ENCODE peak calls at places on chromosomes 7 and 10, in five cellular contexts. R is heart left ventricle, I is coronary artery, U is HFF-Myc, J is AG04450. B is an unnamed sample.

GRCh38 chr10:131087464-131088215 is 223.9 kb downstream of the TCERG1L start:
- DNase-seq in U (no peak), R (no peak), J (no peak), I (no peak), B (no peak)

GRCh38 chr10:100109670-100110069 is 28.0 kb upstream of the CPN1 start:
- DNase-seq in J (no peak), R (no peak), I (no peak), U (no peak), B (no peak)

GRCh38 chr10:20034732-20035131 is 218.5 kb downstream of the PLXDC2 start:
- DNase-seq in R (no peak), I (no peak), J (no peak), U (no peak), B (no peak)

GRCh38 chr7:100753750-100754149 is 20.4 kb downstream of the ZAN start:
- DNase-seq in I (no peak), J (no peak), U (no peak), R (no peak), B (no peak)

GRCh38 chr10:94035982-94036663 is 42.4 kb downstream of the PLCE1 start:
- DNase-seq in U (no peak), J (no peak), I (no peak), R (no peak), B (no peak)

GRCh38 chr7:31883761-31884164 is 186.4 kb downstream of the PDE1C start:
- DNase-seq in U (peak), J (no peak), R (no peak), I (no peak), B (no peak)

GRCh38 chr10:29631049-29631339 is 3.8 kb downstream of the SVIL start:
- DNase-seq in R (no peak), U (no peak), I (no peak), J (no peak), B (no peak)

GRCh38 chr10:75959209-75959608 is 527.8 kb downstream of the LRMDA start:
- DNase-seq in I (no peak), J (peak), U (peak), R (no peak), B (no peak)

GRCh38 chr10:88168171-88169036 is 305.0 kb downstream of the PTEN start:
- DNase-seq in J (no peak), U (no peak), I (no peak), R (no peak), B (no peak)

GRCh38 chr10:120996456-120997053 is 145.4 kb downstream of the WDR11 start:
- DNase-seq in U (no peak), R (no peak), J (no peak), I (no peak), B (no peak)

GRCh38 chr7:133572087-133572486 is 319.2 kb downstream of the EXOC4 start:
- DNase-seq in U (no peak), R (no peak), J (no peak), I (no peak), B (no peak)

GRCh38 chr10:71004176-71004575 is 115.8 kb upstream of the PCBD1 start:
- DNase-seq in J (no peak), R (no peak), I (no peak), U (no peak), B (no peak)

GRCh38 chr7:140375808-140376730 is 22.3 kb downstream of the SLC37A3 start:
- DNase-seq in I (no peak), U (no peak), R (no peak), J (no peak), B (no peak)

GRCh38 chr10:3660753-3661152 is 124.3 kb downstream of the KLF6 start:
- DNase-seq in U (no peak), R (no peak), J (no peak), I (no peak), B (no peak)

GRCh38 chr7:19963695-19964094 is 190.3 kb upstream of the TMEM196 start:
- DNase-seq in J (no peak), R (no peak), U (no peak), I (no peak), B (no peak)

GRCh38 chr10:132987671-132988571 is 45.6 kb upstream of the CFAP46 start:
- DNase-seq in J (peak), I (no peak), U (peak), R (no peak), B (no peak)

GRCh38 chr10:110629680-110630191 is 14.4 kb upstream of the RBM20 start:
- DNase-seq in R (no peak), I (no peak), J (peak), U (no peak), B (peak)

GRCh38 chr7:45580053-45580872 is 6.1 kb downstream of the ADCY1 start:
- DNase-seq in R (peak), U (no peak), J (no peak), I (peak), B (no peak)

GRCh38 chr10:98376485-98376884 is 38.5 kb downstream of the PYROXD2 start:
- DNase-seq in R (no peak), I (no peak), J (peak), U (peak), B (no peak)

GRCh38 chr7:149261321-149261828 is 621 bp upstream of the ZNF783 start:
- DNase-seq in J (no peak), U (no peak), R (no peak), I (no peak), B (no peak)

GRCh38 chr10:27742926-27743735 is 2.5 kb downstream of the MKX start:
- DNase-seq in I (peak), J (no peak), R (peak), U (no peak), B (peak)

GRCh38 chr10:129945941-129946760 is 17.9 kb downstream of the EBF3 start:
- DNase-seq in J (no peak), R (no peak), U (no peak), I (no peak), B (no peak)

GRCh38 chr10:130372222-130372621 is 236.0 kb downstream of the GLRX3 start:
- DNase-seq in I (no peak), U (no peak), J (no peak), R (no peak), B (no peak)

GRCh38 chr10:11141571-11142091 is 124.0 kb downstream of the CELF2 start:
- DNase-seq in J (no peak), R (no peak), I (no peak), U (no peak), B (no peak)

GRCh38 chr7:93029056-93029455 is 88.7 kb downstream of the SAMD9 start:
- DNase-seq in J (no peak), I (no peak), U (no peak), R (peak), B (no peak)

GRCh38 chr7:98872328-98872924 is 2.6 kb upstream of the TMEM130 start:
- DNase-seq in J (no peak), R (no peak), I (peak), U (no peak), B (no peak)

GRCh38 chr7:78510580-78511188 is 712.1 kb downstream of the PHTF2 start:
- DNase-seq in U (peak), I (no peak), J (peak), R (no peak), B (no peak)

GRCh38 chr7:2037301-2037804 is 195.4 kb downstream of the MAD1L1 start:
- DNase-seq in R (peak), I (peak), J (no peak), U (no peak), B (peak)
- H3K4me3 ChIP-seq in R (peak), I (peak), J (peak), U (no peak), B (no peak)

GRCh38 chr10:33010132-33011037 is 52.4 kb upstream of the ITGB1 start:
- DNase-seq in J (peak), I (no peak), R (no peak), U (peak), B (no peak)

GRCh38 chr10:33008499-33009243 is 50.6 kb upstream of the ITGB1 start:
- DNase-seq in R (no peak), J (peak), U (peak), I (no peak), B (no peak)

GRCh38 chr10:33009244-33010131 is 51.5 kb upstream of the ITGB1 start:
- DNase-seq in I (no peak), R (no peak), J (no peak), U (no peak), B (no peak)

GRCh38 chr10:33005322-33006282 is 47.6 kb upstream of the ITGB1 start:
- DNase-seq in U (peak), I (peak), R (peak), J (peak), B (peak)

GRCh38 chr10:33006342-33006887 is 48.4 kb upstream of the ITGB1 start:
- DNase-seq in U (no peak), R (no peak), I (no peak), J (no peak), B (no peak)
- H3K4me3 ChIP-seq in U (peak), R (no peak), I (peak), J (no peak), B (no peak)

GRCh38 chr10:103852856-103853255 is 2.5 kb downstream of the SH3PXD2A start:
- DNase-seq in I (no peak), J (no peak), R (no peak), U (no peak), B (no peak)

GRCh38 chr10:103851261-103851660 is 4.1 kb downstream of the SH3PXD2A start:
- DNase-seq in R (no peak), J (no peak), U (no peak), I (no peak), B (peak)

GRCh38 chr10:103853428-103854264 is 1.7 kb downstream of the SH3PXD2A start:
- DNase-seq in R (no peak), J (no peak), I (no peak), U (no peak), B (no peak)

GRCh38 chr10:103850572-103850895 is 4.8 kb downstream of the SH3PXD2A start:
- DNase-seq in J (no peak), U (no peak), R (no peak), I (peak), B (no peak)

DNA sequence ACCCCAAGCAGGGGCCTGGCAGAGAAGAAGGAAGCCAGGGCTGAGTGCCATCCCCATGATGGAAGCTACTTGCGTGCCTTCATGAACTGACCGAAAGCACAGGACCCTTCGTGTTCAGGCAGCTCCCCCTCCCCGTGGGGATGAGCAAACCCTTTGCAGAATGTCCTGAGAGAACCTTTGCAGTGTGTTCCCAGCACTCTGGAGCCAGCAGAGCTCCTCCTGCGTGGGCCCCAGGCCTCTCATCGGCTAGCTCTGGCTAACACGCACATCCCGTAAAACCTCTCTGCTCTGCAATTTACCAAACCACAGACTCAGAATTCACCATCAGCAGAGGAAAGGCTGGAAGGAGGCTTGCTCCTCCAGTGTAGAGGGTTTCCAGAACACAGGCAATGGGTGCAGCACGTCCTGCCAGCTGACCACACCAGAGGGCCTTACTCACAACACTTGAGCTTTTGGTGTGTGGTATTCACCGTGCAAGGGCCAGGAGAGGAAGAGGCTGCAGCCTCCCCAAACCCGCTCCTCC is 3.1 kb downstream of the SH3PXD2A start:
- DNase-seq in J (no peak), I (no peak), U (no peak), R (no peak), B (no peak)
- H3K4me3 ChIP-seq in J (peak), I (peak), U (no peak), R (no peak), B (peak)

GRCh38 chr7:73556208-73557107 is 1.0 kb downstream of the BCL7B start:
- DNase-seq in J (no peak), I (no peak), R (peak), U (no peak), B (no peak)

GRCh38 chr7:73560035-73560835 is 2.7 kb upstream of the BCL7B start:
- DNase-seq in I (no peak), J (peak), U (peak), R (no peak), B (no peak)

GRCh38 chr7:73557108-73557396 is 438 bp downstream of the BCL7B start:
- DNase-seq in U (peak), I (peak), J (peak), R (peak), B (peak)

GRCh38 chr7:73557397-73558257 is at the start of gene BCL7B:
- DNase-seq in R (peak), J (no peak), U (no peak), I (peak), B (no peak)

DNA sequence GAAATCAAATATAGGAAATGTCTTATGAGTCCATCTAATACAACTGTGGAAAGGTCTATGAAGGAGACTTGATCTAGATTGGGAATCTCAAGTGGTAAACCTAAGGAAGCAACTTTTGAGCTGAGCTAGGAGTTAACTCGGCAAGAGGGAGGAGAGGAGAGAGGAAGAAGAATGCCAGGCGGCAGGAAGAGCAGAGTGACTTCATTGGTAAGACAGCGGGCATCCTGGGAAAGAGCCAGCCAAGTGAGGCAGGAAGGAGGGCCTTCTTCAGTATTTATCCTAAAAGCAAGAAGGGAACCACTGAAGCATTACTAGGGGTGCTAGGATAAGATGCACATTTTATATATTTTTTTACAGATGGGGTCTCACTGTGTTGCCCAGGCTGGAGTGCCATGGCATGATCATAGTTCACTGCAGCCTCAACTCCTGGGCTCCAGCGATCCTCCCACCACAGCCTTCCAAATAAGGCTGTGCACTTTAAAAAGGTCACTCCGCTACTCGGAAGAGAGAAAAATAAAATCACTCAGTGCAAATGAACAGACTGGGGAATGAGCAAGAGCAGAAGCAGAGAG is 2.0 kb downstream of the BCL7B start:
- DNase-seq in U (no peak), J (no peak), R (peak), I (no peak), B (no peak)
- H3K4me3 ChIP-seq in U (peak), J (peak), R (peak), I (peak), B (peak)

GRCh38 chr10:78332013-78332412 is 298.4 kb downstream of the RPS24 start:
- DNase-seq in U (no peak), J (no peak), I (peak), R (no peak), B (no peak)
- H3K4me3 ChIP-seq in U (no peak), J (no peak), I (no peak), R (no peak), B (no peak)

DNA sequence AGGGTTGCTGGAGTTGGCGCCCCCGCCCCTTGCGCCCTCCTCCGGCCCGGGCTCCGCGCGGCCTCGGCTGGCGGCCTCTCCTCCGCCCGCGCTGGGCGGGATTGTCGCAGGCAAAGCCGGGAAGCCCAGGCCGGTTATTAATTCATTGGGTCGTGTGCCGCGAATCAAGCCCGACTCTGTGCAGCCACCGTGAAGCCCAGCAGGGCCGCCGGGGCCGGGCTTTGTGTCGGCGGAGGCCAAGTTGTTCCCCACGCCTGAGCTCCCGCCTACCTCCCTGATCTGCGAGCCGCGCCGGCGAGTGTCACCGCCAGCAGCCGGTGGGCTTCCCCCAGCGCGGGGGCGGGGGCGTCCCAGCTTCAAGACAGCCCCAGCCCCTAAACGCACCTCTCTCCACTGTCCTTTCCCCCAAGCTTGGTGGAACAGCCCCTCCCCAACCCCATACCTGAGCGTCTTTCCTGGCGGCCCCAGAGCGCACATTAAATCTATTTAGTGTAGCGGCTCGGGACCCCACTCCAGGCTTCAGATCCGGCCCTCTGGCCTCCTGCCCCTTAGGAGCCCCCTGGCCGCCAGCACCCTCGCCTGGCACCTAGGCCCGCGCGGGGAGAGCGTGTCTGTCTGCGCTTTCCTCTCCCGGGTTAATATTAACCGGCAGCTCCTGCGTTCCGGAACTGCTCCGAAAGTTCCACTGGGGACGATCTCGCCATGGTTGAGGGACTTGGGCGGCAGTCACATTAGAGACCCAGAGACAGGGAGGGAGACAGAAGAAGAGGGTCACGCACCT is 3.5 kb downstream of the SHH start:
- DNase-seq in U (no peak), I (no peak), R (peak), J (no peak), B (no peak)
- H3K4me3 ChIP-seq in U (no peak), I (peak), R (peak), J (no peak), B (no peak)

GRCh38 chr7:6163402-6163801 is 109.0 kb downstream of the CYTH3 start:
- DNase-seq in R (no peak), J (no peak), U (no peak), I (no peak), B (no peak)
- H3K4me3 ChIP-seq in R (no peak), J (no peak), U (no peak), I (no peak), B (no peak)

GRCh38 chr7:155213955-155214327 is 83.7 kb upstream of the INSIG1 start:
- DNase-seq in U (no peak), J (no peak), I (no peak), R (no peak), B (no peak)
- H3K4me3 ChIP-seq in U (no peak), J (no peak), I (no peak), R (peak), B (no peak)